ENCODE peak calls at places on chromosomes 16 and 17, in nine cellular contexts. Y is colonic mucosa; D is body of pancreas; L is NCI-H446 treated with DMSO at 0.1 percent for 48 hours; S is T1000; F is mesenteric fat pad; K is stimulated activated naive B cell treated with anti-CD40 and anti-IgM and Interleukin-4, amounts not matched to agents 10 μg/mL and 1 μg/mL and 100 μg/mL, for 72 hours; X is fibroblast of lung; U is heart left ventricle. T is an unnamed sample.

GRCh38 chr16:80791411-80791810 is 13.0 kb downstream of the CDYL2 start:
- DNase-seq in Y (no peak), D (no peak), L (no peak), S (no peak), F (no peak), K (no peak), X (peak), U (no peak), T (no peak)

GRCh38 chr17:76497979-76498885 is 3.0 kb downstream of the RHBDF2 start:
- DNase-seq in Y (peak), D (peak), L (peak), S (peak), F (no peak), K (no peak), X (peak), U (peak), T (peak)

GRCh38 chr16:86100205-86101134 is 201.5 kb downstream of the IRF8 start:
- DNase-seq in Y (no peak), D (no peak), L (no peak), S (no peak), F (peak), K (no peak), X (peak), U (no peak), T (no peak)

GRCh38 chr16:66510298-66510697 is 39.6 kb downstream of the TK2 start:
- DNase-seq in Y (no peak), D (peak), L (no peak), S (no peak), F (peak), K (no peak), X (no peak), U (no peak), T (peak)

GRCh38 chr17:67531291-67531690 is 154.2 kb downstream of the PITPNC1 start:
- DNase-seq in Y (no peak), D (peak), L (peak), S (no peak), F (no peak), K (no peak), X (peak), U (no peak), T (peak)

GRCh38 chr17:69921046-69921445 is 154.0 kb upstream of the KCNJ16 start:
- DNase-seq in Y (no peak), D (no peak), L (no peak), S (no peak), F (no peak), K (no peak), X (no peak), U (no peak), T (no peak)

GRCh38 chr17:77756028-77756427 is 202.5 kb upstream of the TNRC6C start:
- DNase-seq in Y (no peak), D (no peak), L (no peak), S (no peak), F (peak), K (no peak), X (no peak), U (no peak), T (no peak)

GRCh38 chr17:77478281-77478680 is 337.5 kb downstream of the SEC14L1 start:
- DNase-seq in Y (no peak), D (no peak), L (no peak), S (no peak), F (no peak), K (no peak), X (no peak), U (no peak), T (no peak)

GRCh38 chr17:41178341-41178740 is 320 bp upstream of the KRTAP4-2 start:
- DNase-seq in Y (no peak), D (no peak), L (no peak), S (no peak), F (no peak), K (no peak), X (peak), U (no peak), T (no peak)

GRCh38 chr17:64240261-64240740 is 22.8 kb downstream of the TEX2 start:
- DNase-seq in Y (no peak), D (no peak), L (no peak), S (no peak), F (no peak), K (no peak), X (no peak), U (peak), T (no peak)

GRCh38 chr17:62807812-62808575 is at the start of gene MARCHF10:
- DNase-seq in Y (peak), D (peak), L (no peak), S (no peak), F (no peak), K (peak), X (peak), U (peak), T (no peak)

GRCh38 chr16:84848991-84849634 is 29.3 kb downstream of the CRISPLD2 start:
- DNase-seq in Y (no peak), D (no peak), L (no peak), S (no peak), F (no peak), K (no peak), X (no peak), U (no peak), T (no peak)

GRCh38 chr16:53865492-53865863 is 161.5 kb downstream of the FTO start:
- DNase-seq in Y (no peak), D (no peak), L (no peak), S (no peak), F (no peak), K (peak), X (peak), U (no peak), T (no peak)

GRCh38 chr17:68182940-68183551 is 64.8 kb upstream of the AMZ2 start:
- DNase-seq in Y (no peak), D (no peak), L (no peak), S (no peak), F (peak), K (no peak), X (no peak), U (no peak), T (no peak)

GRCh38 chr16:57961538-57961937 is 9.4 kb downstream of the CNGB1 start:
- DNase-seq in Y (no peak), D (no peak), L (no peak), S (no peak), F (no peak), K (no peak), X (no peak), U (no peak), T (no peak)

GRCh38 chr16:286491-287297 is 3.7 kb downstream of the PDIA2 start:
- DNase-seq in Y (no peak), D (no peak), L (no peak), S (no peak), F (no peak), K (no peak), X (no peak), U (no peak), T (no peak)

GRCh38 chr16:10552998-10553491 is 27.4 kb downstream of the EMP2 start:
- DNase-seq in Y (peak), D (peak), L (no peak), S (no peak), F (no peak), K (peak), X (no peak), U (peak), T (no peak)

GRCh38 chr17:37770631-37771518 is 26.0 kb upstream of the HNF1B start:
- DNase-seq in Y (peak), D (peak), L (no peak), S (peak), F (no peak), K (no peak), X (peak), U (peak), T (no peak)

GRCh38 chr17:79944251-79944812 is 91.3 kb downstream of the TBC1D16 start:
- DNase-seq in Y (no peak), D (no peak), L (no peak), S (no peak), F (peak), K (no peak), X (no peak), U (no peak), T (peak)